ENCODE peak calls at places on chromosome 9, in eight cellular contexts. One of them, this sample, is unnamed.

GRCh38 chr9:115229496-115229895 is 111.5 kb upstream of the TNC start:
- DNase-seq in MG63: no peak
- DNase-seq in suprapubic skin: no peak
- DNase-seq in WERI-Rb-1: no peak
- DNase-seq in CD8-positive, alpha-beta T cell: no peak
- DNase-seq in CD4-positive, alpha-beta memory T cell: no peak
- DNase-seq in CD8-positive, alpha-beta memory T cell: no peak
- DNase-seq in CD4-positive, alpha-beta T cell: no peak
- DNase-seq in this sample: no peak

GRCh38 chr9:69898714-69899209 is 78.1 kb downstream of the CFAP95 start:
- DNase-seq in MG63: no peak
- DNase-seq in suprapubic skin: no peak
- DNase-seq in WERI-Rb-1: no peak
- DNase-seq in CD8-positive, alpha-beta T cell: no peak
- DNase-seq in CD4-positive, alpha-beta memory T cell: no peak
- DNase-seq in CD8-positive, alpha-beta memory T cell: no peak
- DNase-seq in CD4-positive, alpha-beta T cell: no peak
- DNase-seq in this sample: peak; percentile 91

GRCh38 chr9:110214553-110214952 is 6.6 kb upstream of the C9orf152 start:
- DNase-seq in MG63: no peak
- DNase-seq in suprapubic skin: no peak
- DNase-seq in WERI-Rb-1: no peak
- DNase-seq in CD8-positive, alpha-beta T cell: no peak
- DNase-seq in CD4-positive, alpha-beta memory T cell: no peak
- DNase-seq in CD8-positive, alpha-beta memory T cell: no peak
- DNase-seq in CD4-positive, alpha-beta T cell: no peak
- DNase-seq in this sample: no peak

GRCh38 chr9:122055668-122056067 is 37.4 kb downstream of the TTLL11 start:
- DNase-seq in MG63: no peak
- DNase-seq in suprapubic skin: no peak
- DNase-seq in WERI-Rb-1: no peak
- DNase-seq in CD8-positive, alpha-beta T cell: no peak
- DNase-seq in CD4-positive, alpha-beta memory T cell: no peak
- DNase-seq in CD8-positive, alpha-beta memory T cell: no peak
- DNase-seq in CD4-positive, alpha-beta T cell: no peak
- DNase-seq in this sample: no peak

GRCh38 chr9:93301291-93301811 is 117.4 kb downstream of the WNK2 start:
- DNase-seq in MG63: no peak
- DNase-seq in suprapubic skin: peak; percentile 76
- DNase-seq in WERI-Rb-1: no peak
- DNase-seq in CD8-positive, alpha-beta T cell: no peak
- DNase-seq in CD4-positive, alpha-beta memory T cell: no peak
- DNase-seq in CD8-positive, alpha-beta memory T cell: no peak
- DNase-seq in CD4-positive, alpha-beta T cell: no peak
- DNase-seq in this sample: no peak

GRCh38 chr9:108486791-108487190 is 369.0 kb downstream of the ACTL7B start:
- DNase-seq in MG63: no peak
- DNase-seq in suprapubic skin: no peak
- DNase-seq in WERI-Rb-1: no peak
- DNase-seq in CD8-positive, alpha-beta T cell: no peak
- DNase-seq in CD4-positive, alpha-beta memory T cell: no peak
- DNase-seq in CD8-positive, alpha-beta memory T cell: no peak
- DNase-seq in CD4-positive, alpha-beta T cell: no peak
- DNase-seq in this sample: peak; percentile 28

GRCh38 chr9:100011062-100011681 is 87.6 kb downstream of the ERP44 start:
- DNase-seq in MG63: no peak
- DNase-seq in suprapubic skin: no peak
- DNase-seq in WERI-Rb-1: peak; percentile 47
- DNase-seq in CD8-positive, alpha-beta T cell: peak; percentile 18
- DNase-seq in CD4-positive, alpha-beta memory T cell: peak; percentile 48
- DNase-seq in CD8-positive, alpha-beta memory T cell: peak; percentile 24
- DNase-seq in CD4-positive, alpha-beta T cell: no peak
- DNase-seq in this sample: peak; percentile 4

GRCh38 chr9:338602-339001 is 123.9 kb downstream of the DOCK8 start:
- DNase-seq in MG63: no peak
- DNase-seq in suprapubic skin: no peak
- DNase-seq in WERI-Rb-1: peak; percentile 64
- DNase-seq in CD8-positive, alpha-beta T cell: no peak
- DNase-seq in CD4-positive, alpha-beta memory T cell: no peak
- DNase-seq in CD8-positive, alpha-beta memory T cell: no peak
- DNase-seq in CD4-positive, alpha-beta T cell: no peak
- DNase-seq in this sample: no peak

GRCh38 chr9:129473523-129474244 is 147.2 kb downstream of the C9orf50 start:
- DNase-seq in MG63: peak; percentile 90
- DNase-seq in suprapubic skin: no peak
- DNase-seq in WERI-Rb-1: no peak
- DNase-seq in CD8-positive, alpha-beta T cell: no peak
- DNase-seq in CD4-positive, alpha-beta memory T cell: no peak
- DNase-seq in CD8-positive, alpha-beta memory T cell: no peak
- DNase-seq in CD4-positive, alpha-beta T cell: no peak
- DNase-seq in this sample: no peak

GRCh38 chr9:120395374-120395773 is 184.6 kb downstream of the CDK5RAP2 start:
- DNase-seq in MG63: no peak
- DNase-seq in suprapubic skin: no peak
- DNase-seq in WERI-Rb-1: no peak
- DNase-seq in CD8-positive, alpha-beta T cell: no peak
- DNase-seq in CD4-positive, alpha-beta memory T cell: no peak
- DNase-seq in CD8-positive, alpha-beta memory T cell: no peak
- DNase-seq in CD4-positive, alpha-beta T cell: no peak
- DNase-seq in this sample: no peak

GRCh38 chr9:112848316-112849151 is 42.1 kb downstream of the SLC46A2 start:
- DNase-seq in MG63: no peak
- DNase-seq in suprapubic skin: no peak
- DNase-seq in WERI-Rb-1: no peak
- DNase-seq in CD8-positive, alpha-beta T cell: no peak
- DNase-seq in CD4-positive, alpha-beta memory T cell: no peak
- DNase-seq in CD8-positive, alpha-beta memory T cell: no peak
- DNase-seq in CD4-positive, alpha-beta T cell: no peak
- DNase-seq in this sample: no peak

GRCh38 chr9:95876595-95876994 is 1.1 kb downstream of the ERCC6L2 start:
- DNase-seq in MG63: no peak
- DNase-seq in suprapubic skin: no peak
- DNase-seq in WERI-Rb-1: no peak
- DNase-seq in CD8-positive, alpha-beta T cell: no peak
- DNase-seq in CD4-positive, alpha-beta memory T cell: peak; percentile 1
- DNase-seq in CD8-positive, alpha-beta memory T cell: no peak
- DNase-seq in CD4-positive, alpha-beta T cell: no peak
- DNase-seq in this sample: no peak

GRCh38 chr9:27945386-27945785 is 372.1 kb upstream of the C9orf72 start:
- DNase-seq in MG63: no peak
- DNase-seq in suprapubic skin: no peak
- DNase-seq in WERI-Rb-1: no peak
- DNase-seq in CD8-positive, alpha-beta T cell: no peak
- DNase-seq in CD4-positive, alpha-beta memory T cell: no peak
- DNase-seq in CD8-positive, alpha-beta memory T cell: no peak
- DNase-seq in CD4-positive, alpha-beta T cell: no peak
- DNase-seq in this sample: no peak

GRCh38 chr9:3880851-3881250 is 355.1 kb upstream of the RFX3 start:
- DNase-seq in MG63: peak; percentile 32
- DNase-seq in suprapubic skin: no peak
- DNase-seq in WERI-Rb-1: no peak
- DNase-seq in CD8-positive, alpha-beta T cell: no peak
- DNase-seq in CD4-positive, alpha-beta memory T cell: no peak
- DNase-seq in CD8-positive, alpha-beta memory T cell: no peak
- DNase-seq in CD4-positive, alpha-beta T cell: no peak
- DNase-seq in this sample: peak; percentile 53

GRCh38 chr9:137190315-137190853 is 1.9 kb downstream of the SSNA1 start:
- DNase-seq in MG63: no peak
- DNase-seq in suprapubic skin: no peak
- DNase-seq in WERI-Rb-1: no peak
- DNase-seq in CD8-positive, alpha-beta T cell: no peak
- DNase-seq in CD4-positive, alpha-beta memory T cell: no peak
- DNase-seq in CD8-positive, alpha-beta memory T cell: no peak
- DNase-seq in CD4-positive, alpha-beta T cell: no peak
- DNase-seq in this sample: no peak

GRCh38 chr9:98764351-98764750 is 32.0 kb downstream of the ANKS6 start:
- DNase-seq in MG63: no peak
- DNase-seq in suprapubic skin: no peak
- DNase-seq in WERI-Rb-1: no peak
- DNase-seq in CD8-positive, alpha-beta T cell: no peak
- DNase-seq in CD4-positive, alpha-beta memory T cell: no peak
- DNase-seq in CD8-positive, alpha-beta memory T cell: no peak
- DNase-seq in CD4-positive, alpha-beta T cell: no peak
- DNase-seq in this sample: no peak

GRCh38 chr9:129776566-129776937 is 23.7 kb upstream of the PTGES start:
- DNase-seq in MG63: no peak
- DNase-seq in suprapubic skin: no peak
- DNase-seq in WERI-Rb-1: peak; percentile 35
- DNase-seq in CD8-positive, alpha-beta T cell: no peak
- DNase-seq in CD4-positive, alpha-beta memory T cell: no peak
- DNase-seq in CD8-positive, alpha-beta memory T cell: no peak
- DNase-seq in CD4-positive, alpha-beta T cell: no peak
- DNase-seq in this sample: no peak

GRCh38 chr9:4289411-4290380 is 10.2 kb downstream of the GLIS3 start:
- DNase-seq in MG63: no peak
- DNase-seq in suprapubic skin: no peak
- DNase-seq in WERI-Rb-1: no peak
- DNase-seq in CD8-positive, alpha-beta T cell: no peak
- DNase-seq in CD4-positive, alpha-beta memory T cell: no peak
- DNase-seq in CD8-positive, alpha-beta memory T cell: no peak
- DNase-seq in CD4-positive, alpha-beta T cell: no peak
- DNase-seq in this sample: no peak

GRCh38 chr9:101354143-101354764 is 30.6 kb downstream of the BAAT start:
- DNase-seq in MG63: no peak
- DNase-seq in suprapubic skin: no peak
- DNase-seq in WERI-Rb-1: no peak
- DNase-seq in CD8-positive, alpha-beta T cell: no peak
- DNase-seq in CD4-positive, alpha-beta memory T cell: no peak
- DNase-seq in CD8-positive, alpha-beta memory T cell: no peak
- DNase-seq in CD4-positive, alpha-beta T cell: no peak
- DNase-seq in this sample: no peak

GRCh38 chr9:104993291-104993963 is 65.5 kb upstream of the ABCA1 start:
- DNase-seq in MG63: peak; percentile 15
- DNase-seq in suprapubic skin: peak; percentile 92
- DNase-seq in WERI-Rb-1: no peak
- DNase-seq in CD8-positive, alpha-beta T cell: no peak
- DNase-seq in CD4-positive, alpha-beta memory T cell: peak; percentile 18
- DNase-seq in CD8-positive, alpha-beta memory T cell: no peak
- DNase-seq in CD4-positive, alpha-beta T cell: peak; percentile 15
- DNase-seq in this sample: peak; percentile 63

GRCh38 chr9:27129221-27129620 is 20.2 kb downstream of the TEK start:
- DNase-seq in MG63: no peak
- DNase-seq in suprapubic skin: no peak
- DNase-seq in WERI-Rb-1: no peak
- DNase-seq in CD8-positive, alpha-beta T cell: no peak
- DNase-seq in CD4-positive, alpha-beta memory T cell: no peak
- DNase-seq in CD8-positive, alpha-beta memory T cell: no peak
- DNase-seq in CD4-positive, alpha-beta T cell: no peak
- DNase-seq in this sample: no peak

DNA sequence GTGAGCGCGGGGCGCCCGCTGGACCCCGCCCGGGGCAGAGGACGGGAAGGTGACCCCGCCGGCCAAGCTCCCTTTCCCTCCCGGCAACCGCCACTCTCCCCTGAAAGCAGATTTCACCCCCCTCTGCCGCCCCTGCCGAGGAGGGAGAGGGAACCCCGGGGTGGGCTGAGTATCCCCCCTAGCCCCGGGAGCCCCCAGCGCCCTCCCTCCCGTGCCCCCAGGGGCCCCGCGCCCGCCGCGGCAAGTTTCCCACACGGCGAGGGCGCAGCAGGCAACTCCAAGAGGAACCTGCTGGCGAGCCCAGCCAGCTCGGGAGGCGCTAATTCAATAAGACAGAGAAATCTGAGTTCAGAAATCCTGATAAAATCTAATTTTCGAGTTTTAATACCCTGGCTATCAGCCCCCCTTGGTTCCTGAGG is 1.6 kb downstream of the NTNG2 start:
- DNase-seq in MG63: no peak
- DNase-seq in suprapubic skin: no peak
- DNase-seq in WERI-Rb-1: peak; percentile 52
- DNase-seq in CD8-positive, alpha-beta T cell: no peak
- DNase-seq in CD4-positive, alpha-beta memory T cell: no peak
- DNase-seq in CD8-positive, alpha-beta memory T cell: no peak
- DNase-seq in CD4-positive, alpha-beta T cell: no peak
- DNase-seq in this sample: no peak
- H3K27me3 ChIP-seq in MG63: peaks cover 55% of the 10 kb centered on the region
- H3K27me3 ChIP-seq in suprapubic skin: peaks cover 96% of the 10 kb centered on the region
- H3K27me3 ChIP-seq in WERI-Rb-1: no peaks in the 10 kb centered on the region
- H3K27me3 ChIP-seq in CD8-positive, alpha-beta T cell: peaks cover 15% of the 10 kb centered on the region
- H3K27me3 ChIP-seq in CD4-positive, alpha-beta memory T cell: peaks cover 14% of the 10 kb centered on the region
- H3K27me3 ChIP-seq in CD8-positive, alpha-beta memory T cell: peaks cover 15% of the 10 kb centered on the region
- H3K27me3 ChIP-seq in CD4-positive, alpha-beta T cell: peaks cover 67% of the 10 kb centered on the region
- H3K27me3 ChIP-seq in this sample: peaks cover 91% of the 10 kb centered on the region

DNA sequence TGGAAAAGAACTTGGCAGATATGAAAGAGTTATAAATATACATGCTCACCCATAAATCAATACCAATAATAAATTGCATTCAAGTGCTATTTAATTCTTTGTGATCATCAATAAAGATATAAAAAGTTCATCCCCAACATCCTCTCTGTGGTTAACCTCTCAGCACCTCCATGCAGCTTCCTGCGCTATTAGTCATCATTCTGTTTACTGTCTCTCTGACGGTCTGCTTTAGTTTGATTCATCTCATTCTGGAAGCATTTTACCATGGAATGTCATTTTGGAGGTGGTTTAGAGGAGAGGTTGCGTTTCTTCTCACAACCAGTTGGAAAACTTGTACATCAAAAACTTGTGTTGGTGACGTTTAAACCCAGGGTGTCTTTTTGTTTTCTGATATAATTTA is 486.6 kb downstream of the BRINP1 start:
- DNase-seq in MG63: peak; percentile 42
- DNase-seq in suprapubic skin: no peak
- DNase-seq in WERI-Rb-1: no peak
- DNase-seq in CD8-positive, alpha-beta T cell: no peak
- DNase-seq in CD4-positive, alpha-beta memory T cell: no peak
- DNase-seq in CD8-positive, alpha-beta memory T cell: no peak
- DNase-seq in CD4-positive, alpha-beta T cell: no peak
- DNase-seq in this sample: no peak
- H3K9me3 ChIP-seq in MG63: no peaks in the 10 kb centered on the region
- H3K9me3 ChIP-seq in suprapubic skin: no peaks in the 10 kb centered on the region
- H3K9me3 ChIP-seq in WERI-Rb-1: no peaks in the 10 kb centered on the region
- H3K9me3 ChIP-seq in CD8-positive, alpha-beta T cell: no peaks in the 10 kb centered on the region
- H3K9me3 ChIP-seq in CD4-positive, alpha-beta memory T cell: no peaks in the 10 kb centered on the region
- H3K9me3 ChIP-seq in CD8-positive, alpha-beta memory T cell: peaks cover 4% of the 10 kb centered on the region
- H3K9me3 ChIP-seq in CD4-positive, alpha-beta T cell: no peaks in the 10 kb centered on the region
- H3K9me3 ChIP-seq in this sample: no peaks in the 10 kb centered on the region

DNA sequence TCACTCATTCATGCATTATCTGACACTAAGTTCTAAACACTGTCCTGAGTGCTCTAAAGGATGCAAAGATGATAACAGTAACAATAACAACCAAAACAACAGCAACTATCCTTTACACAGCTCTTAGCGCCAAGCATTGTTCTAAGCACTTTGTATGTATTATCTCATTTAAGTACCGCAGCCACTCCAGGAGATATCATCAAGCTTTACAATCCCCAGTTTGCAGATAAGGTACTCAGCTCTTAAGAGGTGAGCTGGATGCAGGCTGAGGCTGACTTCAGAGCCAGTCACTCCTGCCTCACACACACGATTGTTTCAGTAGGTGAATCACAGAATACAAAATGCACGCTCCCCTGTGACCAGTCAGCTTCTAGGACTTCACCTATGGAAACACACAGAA is 141.8 kb downstream of the PAX5 start:
- DNase-seq in MG63: no peak
- DNase-seq in suprapubic skin: peak; percentile 28
- DNase-seq in WERI-Rb-1: no peak
- DNase-seq in CD8-positive, alpha-beta T cell: no peak
- DNase-seq in CD4-positive, alpha-beta memory T cell: no peak
- DNase-seq in CD8-positive, alpha-beta memory T cell: no peak
- DNase-seq in CD4-positive, alpha-beta T cell: no peak
- DNase-seq in this sample: no peak
- H3K27me3 ChIP-seq in MG63: peaks cover 21% of the 10 kb centered on the region
- H3K27me3 ChIP-seq in suprapubic skin: peaks cover 23% of the 10 kb centered on the region
- H3K27me3 ChIP-seq in WERI-Rb-1: no peaks in the 10 kb centered on the region
- H3K27me3 ChIP-seq in CD8-positive, alpha-beta T cell: no peaks in the 10 kb centered on the region
- H3K27me3 ChIP-seq in CD4-positive, alpha-beta memory T cell: no peaks in the 10 kb centered on the region
- H3K27me3 ChIP-seq in CD8-positive, alpha-beta memory T cell: no peaks in the 10 kb centered on the region
- H3K27me3 ChIP-seq in CD4-positive, alpha-beta T cell: no peaks in the 10 kb centered on the region
- H3K27me3 ChIP-seq in this sample: peaks cover 47% of the 10 kb centered on the region

GRCh38 chr9:118583414-118583813 is 785.8 kb downstream of the BRINP1 start:
- DNase-seq in MG63: no peak
- DNase-seq in suprapubic skin: no peak
- DNase-seq in WERI-Rb-1: no peak
- DNase-seq in CD8-positive, alpha-beta T cell: no peak
- DNase-seq in CD4-positive, alpha-beta memory T cell: no peak
- DNase-seq in CD8-positive, alpha-beta memory T cell: no peak
- DNase-seq in CD4-positive, alpha-beta T cell: no peak
- DNase-seq in this sample: no peak
- H3K9me3 ChIP-seq in MG63: no peaks in the 10 kb centered on the region
- H3K9me3 ChIP-seq in suprapubic skin: no peaks in the 10 kb centered on the region
- H3K9me3 ChIP-seq in WERI-Rb-1: no peaks in the 10 kb centered on the region
- H3K9me3 ChIP-seq in CD8-positive, alpha-beta T cell: no peaks in the 10 kb centered on the region
- H3K9me3 ChIP-seq in CD4-positive, alpha-beta memory T cell: no peaks in the 10 kb centered on the region
- H3K9me3 ChIP-seq in CD8-positive, alpha-beta memory T cell: no peaks in the 10 kb centered on the region
- H3K9me3 ChIP-seq in CD4-positive, alpha-beta T cell: no peaks in the 10 kb centered on the region
- H3K9me3 ChIP-seq in this sample: no peaks in the 10 kb centered on the region